ENCODE peak calls at places on chromosome 1, in six cellular contexts. N is cardiac fibroblast, Y is psoas muscle, H is tibial artery, J is SK-N-SH, P is AG04450. E is an unnamed sample.

GRCh38 chr1:205701891-205702290 is 21.6 kb upstream of the SLC45A3 start:
- DNase-seq in P (no peak), Y (no peak), J (no peak), H (no peak), N (no peak), E (no peak)

GRCh38 chr1:84103197-84103992 is 40.7 kb upstream of the PRKACB start:
- DNase-seq in N (peak; percentile 83), H (peak; percentile 73), J (no peak), Y (peak; percentile 53), P (peak; percentile 64), E (peak; percentile 52)

GRCh38 chr1:220235462-220235861 is 36.8 kb downstream of the RAB3GAP2 start:
- DNase-seq in N (no peak), Y (no peak), H (no peak), P (no peak), J (no peak), E (no peak)

GRCh38 chr1:202967684-202968281 is 726 bp upstream of the CYB5R1 start:
- DNase-seq in Y (no peak), H (no peak), J (peak; percentile 37), P (no peak), N (no peak), E (no peak)

GRCh38 chr1:31753623-31754349 is 10.4 kb downstream of the ADGRB2 start:
- DNase-seq in H (peak; percentile 83), N (peak; percentile 61), J (peak; percentile 66), Y (peak; percentile 80), P (no peak), E (no peak)

GRCh38 chr1:58768971-58769808 is 14.7 kb downstream of the JUN start:
- DNase-seq in H (peak; percentile 83), Y (peak; percentile 86), J (peak; percentile 73), N (peak; percentile 78), P (no peak), E (no peak)

GRCh38 chr1:93042134-93042821 is 36.8 kb upstream of the MTF2 start:
- DNase-seq in Y (no peak), J (no peak), P (no peak), N (no peak), H (no peak), E (no peak)

GRCh38 chr1:239906394-239906793 is 185.3 kb upstream of the FMN2 start:
- DNase-seq in J (no peak), Y (no peak), N (no peak), P (no peak), H (no peak), E (no peak)

GRCh38 chr1:26602378-26602959 is 72.9 kb downstream of the RPS6KA1 start:
- DNase-seq in J (peak; percentile 69), H (no peak), N (peak; percentile 76), P (no peak), Y (no peak), E (no peak)

GRCh38 chr1:153649867-153650235 is 8.7 kb upstream of the SNAPIN start:
- DNase-seq in H (peak; percentile 72), J (no peak), Y (peak; percentile 93), P (no peak), N (no peak), E (no peak)

GRCh38 chr1:65368403-65368802 is 52.1 kb upstream of the LEPR start:
- DNase-seq in Y (no peak), N (no peak), H (no peak), P (no peak), J (no peak), E (no peak)

GRCh38 chr1:201562257-201562656 is 23.3 kb downstream of the NAV1 start:
- DNase-seq in P (peak; percentile 90), Y (no peak), N (peak; percentile 85), J (peak; percentile 88), H (no peak), E (peak; percentile 90)

GRCh38 chr1:111882986-111883560 is 106.4 kb downstream of the KCND3 start:
- DNase-seq in J (no peak), Y (no peak), P (no peak), N (no peak), H (no peak), E (no peak)

GRCh38 chr1:30379684-30380624 is 343.4 kb downstream of the MATN1 start:
- DNase-seq in P (peak; percentile 45), H (peak; percentile 63), J (peak; percentile 85), N (peak; percentile 78), Y (no peak), E (peak; percentile 26)

GRCh38 chr1:47684518-47684917 is 246.7 kb downstream of the FOXD2 start:
- DNase-seq in N (no peak), J (no peak), H (no peak), Y (no peak), P (no peak), E (no peak)

GRCh38 chr1:240827786-240828185 is 215.8 kb upstream of the GREM2 start:
- DNase-seq in Y (no peak), P (no peak), N (no peak), H (no peak), J (no peak), E (no peak)

GRCh38 chr1:46471885-46472502 is 17.6 kb upstream of the DMBX1 start:
- DNase-seq in N (no peak), Y (no peak), J (no peak), P (no peak), H (no peak), E (no peak)

GRCh38 chr1:219847215-219847855 is 81.0 kb downstream of the SLC30A10 start:
- DNase-seq in J (no peak), H (no peak), N (no peak), P (no peak), Y (no peak), E (no peak)

GRCh38 chr1:12282142-12282541 is 52.3 kb downstream of the VPS13D start:
- DNase-seq in N (no peak), J (no peak), P (no peak), H (no peak), Y (no peak), E (no peak)

GRCh38 chr1:20530901-20531300 is 21.5 kb upstream of the FAM43B start:
- DNase-seq in N (no peak), Y (no peak), J (no peak), H (no peak), P (no peak), E (no peak)

GRCh38 chr1:162973381-162973795 is 95.8 kb upstream of the RGS4 start:
- DNase-seq in Y (no peak), N (peak; percentile 90), H (no peak), J (no peak), P (no peak), E (peak; percentile 89)

GRCh38 chr1:89022167-89022959 is at the start of gene GBP3:
- DNase-seq in J (no peak), P (peak; percentile 11), N (peak; percentile 77), H (no peak), Y (no peak), E (no peak)

GRCh38 chr1:183272390-183272801 is 86.3 kb downstream of the LAMC2 start:
- DNase-seq in N (peak; percentile 87), P (no peak), H (no peak), J (no peak), Y (no peak), E (peak; percentile 98)

GRCh38 chr1:47411441-47411840 is 4.6 kb upstream of the FOXE3 start:
- DNase-seq in J (no peak), H (no peak), Y (no peak), N (no peak), P (no peak), E (no peak)

GRCh38 chr1:82343381-82343780 is 542.6 kb downstream of the ADGRL2 start:
- DNase-seq in H (no peak), N (no peak), Y (no peak), J (no peak), P (no peak), E (no peak)

GRCh38 chr1:89686520-89686919 is 53.6 kb downstream of the LRRC8C start:
- DNase-seq in H (no peak), J (no peak), N (no peak), Y (no peak), P (no peak), E (no peak)

GRCh38 chr1:83515566-83516169 is 483.3 kb downstream of the TTLL7 start:
- DNase-seq in H (no peak), N (no peak), J (no peak), Y (no peak), P (no peak), E (no peak)

GRCh38 chr1:163472267-163472666 is 150.5 kb downstream of the NUF2 start:
- DNase-seq in Y (no peak), P (no peak), H (no peak), J (no peak), N (no peak), E (no peak)

DNA sequence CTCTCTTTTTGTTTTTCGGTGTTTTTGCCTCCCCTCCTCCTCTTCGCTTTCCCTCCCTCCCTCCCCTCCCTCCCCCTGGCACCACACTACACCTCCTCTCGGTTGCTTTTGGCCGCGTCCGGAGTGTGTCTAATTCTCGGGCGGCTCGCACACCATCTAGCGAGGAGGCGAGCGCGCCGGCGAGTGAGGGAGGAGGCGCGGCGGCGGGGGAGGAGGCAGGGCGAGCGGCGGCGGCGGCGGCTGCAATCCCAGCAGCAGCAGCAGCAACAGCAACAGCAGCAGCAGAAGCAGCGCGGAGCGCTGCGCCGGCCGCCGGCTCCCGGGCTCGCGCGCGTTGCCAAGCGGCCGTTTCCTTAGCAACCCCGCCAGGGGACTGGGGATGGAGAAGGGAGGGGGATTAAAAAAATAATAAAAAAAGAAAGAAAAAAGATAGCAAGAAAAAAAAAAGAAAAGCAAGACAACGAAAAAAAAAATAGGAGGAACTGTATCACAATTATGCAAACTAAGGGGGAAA is 408 bp upstream of the NEGR1 start:
- DNase-seq in N (peak; percentile 96), P (peak; percentile 83), H (peak; percentile 94), J (peak; percentile 79), Y (peak; percentile 92), E (peak; percentile 54)
- H3K4me3 ChIP-seq in N (peak overlapping the region; percentile 66), P (peak overlapping the region; percentile 84), H (peak overlapping the region; percentile 85), J (peak overlapping the region; percentile 65), Y (peak overlapping the region; percentile 81), E (peak overlapping the region; percentile 66)

GRCh38 chr1:226677121-226678020 is 61.7 kb downstream of the ITPKB start:
- DNase-seq in N (peak; percentile 86), H (peak; percentile 89), J (no peak), P (no peak), Y (peak; percentile 93), E (no peak)
- TF ChIP-seq CTCF in N (no peak), H (no peak), J (no peak), P (no peak), Y (no peak), E (no peak)

DNA sequence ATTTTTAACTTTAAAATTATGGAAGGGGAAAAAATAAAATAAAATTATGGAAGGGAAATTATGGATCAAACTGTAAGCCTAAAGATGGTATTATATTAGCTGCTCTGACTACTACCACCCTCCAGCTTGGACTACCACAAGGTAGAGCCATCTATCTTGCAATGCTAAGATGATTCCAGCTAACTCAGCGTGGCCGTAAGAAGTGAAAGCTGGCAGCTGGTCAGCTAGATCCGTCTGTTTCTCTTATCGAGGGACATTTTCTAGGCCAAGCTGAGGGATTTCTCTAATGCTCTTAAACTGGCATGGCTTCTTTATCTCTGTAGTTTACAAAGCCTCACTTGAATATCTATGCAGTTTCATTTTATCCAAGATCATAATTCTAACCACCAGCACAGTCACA is 31.5 kb downstream of the LYST start:
- DNase-seq in H (peak; percentile 74), Y (peak; percentile 54), J (no peak), P (no peak), N (peak; percentile 76), E (no peak)
- H3K4me3 ChIP-seq in H (peak overlapping the region; percentile 27), Y (peak overlapping the region; percentile 53), J (no peak overlapping the region), P (no peak overlapping the region), N (peak overlapping the region; percentile 21), E (no peak overlapping the region)

DNA sequence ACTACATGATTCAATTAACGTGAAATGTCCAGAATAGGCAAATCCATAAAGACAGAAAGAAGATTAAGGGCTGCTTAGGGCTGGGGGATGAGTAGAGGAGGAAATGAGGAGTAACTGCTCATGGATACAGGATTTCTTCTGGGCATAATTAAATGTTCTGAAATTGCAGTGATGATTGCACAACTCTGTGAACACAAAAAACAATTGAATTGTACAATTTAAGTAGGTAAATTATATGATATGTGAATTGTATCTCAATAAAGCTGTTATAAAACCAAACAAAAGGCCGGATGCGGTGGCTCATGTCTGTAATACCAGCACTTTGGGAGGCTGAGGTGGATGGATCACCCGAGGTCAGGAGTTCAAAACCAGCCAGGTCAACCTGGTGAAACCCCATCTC is 52.2 kb downstream of the RERE start:
- DNase-seq in Y (no peak), J (no peak), N (no peak), H (no peak), P (no peak), E (no peak)
- TF ChIP-seq CTCF in Y (no peak), J (no peak), N (no peak), H (no peak), P (no peak), E (no peak)

E was measured in BJ.